ENCODE peak calls at places on chromosomes 12 and 14, in nine cellular contexts. F, U, P, B, A, H, O, G and T are unnamed samples.

GRCh38 chr12:65911321-65911720 is 87.0 kb downstream of the HMGA2 start:
- DNase-seq in F (peak), U (no peak), P (peak), B (no peak), A (no peak), H (no peak), O (peak), G (no peak), T (peak)

GRCh38 chr14:97946291-97946690 is 1149.1 kb downstream of the VRK1 start:
- DNase-seq in F (no peak), U (no peak), P (peak), B (no peak), A (no peak), H (no peak), O (no peak), G (peak), T (peak)

GRCh38 chr12:68899251-68899771 is 33.7 kb downstream of the CPM start:
- DNase-seq in F (peak), U (no peak), P (no peak), B (peak), A (no peak), H (no peak), O (peak), G (peak), T (no peak)

GRCh38 chr12:67442347-67442841 is 173.2 kb downstream of the CAND1 start:
- DNase-seq in F (no peak), U (no peak), P (peak), B (no peak), A (no peak), H (peak), O (no peak), G (no peak), T (peak)

GRCh38 chr14:58315606-58316005 is 17.3 kb downstream of the ARID4A start:
- DNase-seq in F (no peak), U (no peak), P (peak), B (no peak), A (no peak), H (no peak), O (peak), G (no peak), T (no peak)

GRCh38 chr12:1691123-1692007 is 495 bp downstream of the ADIPOR2 start:
- DNase-seq in F (no peak), U (peak), P (peak), B (peak), A (peak), H (peak), O (no peak), G (peak), T (peak)

GRCh38 chr12:9869307-9870161 is at the start of gene CLEC2B:
- DNase-seq in F (peak), U (no peak), P (no peak), B (no peak), A (no peak), H (no peak), O (peak), G (no peak), T (no peak)

GRCh38 chr12:40146800-40147797 is 41.2 kb upstream of the SLC2A13 start:
- DNase-seq in F (no peak), U (peak), P (peak), B (no peak), A (no peak), H (no peak), O (no peak), G (no peak), T (peak)

GRCh38 chr12:6828671-6829531 is 694 bp downstream of the P3H3 start:
- DNase-seq in F (no peak), U (peak), P (peak), B (no peak), A (no peak), H (peak), O (peak), G (no peak), T (peak)

GRCh38 chr14:103547455-103547940 is 15.0 kb downstream of the BAG5 start:
- DNase-seq in F (no peak), U (no peak), P (no peak), B (no peak), A (no peak), H (no peak), O (no peak), G (no peak), T (no peak)

GRCh38 chr14:101563352-101563653 is 2.0 kb downstream of the DIO3 start:
- DNase-seq in F (no peak), U (no peak), P (no peak), B (no peak), A (no peak), H (no peak), O (no peak), G (no peak), T (no peak)

GRCh38 chr12:28794796-28795195 is 354.3 kb upstream of the FAR2 start:
- DNase-seq in F (no peak), U (no peak), P (no peak), B (no peak), A (no peak), H (no peak), O (no peak), G (no peak), T (no peak)

GRCh38 chr12:97093187-97093683 is 186.2 kb downstream of the NEDD1 start:
- DNase-seq in F (no peak), U (no peak), P (no peak), B (no peak), A (no peak), H (no peak), O (no peak), G (no peak), T (no peak)

GRCh38 chr12:124601699-124602098 is 34.3 kb upstream of the NCOR2 start:
- DNase-seq in F (peak), U (no peak), P (no peak), B (no peak), A (no peak), H (no peak), O (no peak), G (no peak), T (no peak)

GRCh38 chr14:82270286-82270685 is 736.6 kb upstream of the SEL1L start:
- DNase-seq in F (no peak), U (no peak), P (no peak), B (no peak), A (no peak), H (no peak), O (no peak), G (no peak), T (no peak)

GRCh38 chr12:117243488-117243887 is 53.2 kb upstream of the FBXO21 start:
- DNase-seq in F (no peak), U (no peak), P (no peak), B (no peak), A (no peak), H (no peak), O (no peak), G (no peak), T (no peak)

GRCh38 chr12:16076553-16076952 is 165.4 kb downstream of the DERA start:
- DNase-seq in F (no peak), U (no peak), P (peak), B (no peak), A (no peak), H (no peak), O (peak), G (no peak), T (peak)

GRCh38 chr12:121801601-121802484 is 2.0 kb upstream of the SETD1B start:
- DNase-seq in F (no peak), U (peak), P (peak), B (no peak), A (no peak), H (no peak), O (peak), G (no peak), T (peak)

GRCh38 chr14:21768875-21769257 is 95.2 kb upstream of the OR4E1 start:
- DNase-seq in F (no peak), U (no peak), P (no peak), B (no peak), A (no peak), H (no peak), O (no peak), G (no peak), T (no peak)

GRCh38 chr12:5022465-5023061 is 21.1 kb upstream of the KCNA5 start:
- DNase-seq in F (no peak), U (peak), P (peak), B (no peak), A (peak), H (peak), O (peak), G (peak), T (peak)